ENCODE peak calls at places on chromosome 12, in eight cellular contexts. V is psoas muscle, J is BE2C, R is endodermal cell, U is right atrium auricular region, D is heart left ventricle, F is left ventricle myocardium inferior, Z is Panc1. X is an unnamed sample.

GRCh38 chr12:127306604-127307215 is 960.3 kb upstream of the TMEM132C start:
- DNase-seq in D (no peak), U (no peak), F (no peak), Z (no peak), R (no peak), V (no peak), J (no peak), X (no peak)

GRCh38 chr12:101806280-101806679 is 24.5 kb downstream of the GNPTAB start:
- DNase-seq in J (no peak), R (no peak), Z (no peak), V (no peak), F (no peak), D (no peak), U (no peak), X (no peak)

GRCh38 chr12:67096533-67097318 is 172.4 kb upstream of the CAND1 start:
- DNase-seq in F (no peak), V (no peak), Z (no peak), J (no peak), D (no peak), R (no peak), U (no peak), X (no peak)

GRCh38 chr12:80491176-80491575 is 47.1 kb downstream of the PTPRQ start:
- DNase-seq in D (no peak), R (no peak), V (no peak), Z (no peak), F (no peak), U (no peak), J (no peak), X (no peak)

GRCh38 chr12:25293596-25293995 is 42.9 kb upstream of the KRAS start:
- DNase-seq in U (no peak), R (no peak), F (no peak), Z (no peak), D (no peak), J (no peak), V (no peak), X (no peak)

GRCh38 chr12:13179159-13180074 is 17.1 kb upstream of the EMP1 start:
- DNase-seq in J (peak; percentile 44), Z (no peak), R (peak; percentile 90), D (no peak), F (peak; percentile 41), V (peak; percentile 68), U (no peak), X (peak; percentile 34)

GRCh38 chr12:121536929-121537813 is 43.7 kb downstream of the KDM2B start:
- DNase-seq in Z (no peak), U (peak; percentile 85), F (peak; percentile 90), D (peak; percentile 93), J (peak; percentile 71), R (peak; percentile 87), V (peak; percentile 94), X (peak; percentile 47)

GRCh38 chr12:3147260-3147659 is 70.1 kb downstream of the TSPAN9 start:
- DNase-seq in U (no peak), V (no peak), F (no peak), R (no peak), Z (no peak), D (no peak), J (no peak), X (no peak)

GRCh38 chr12:59698599-59698998 is 102.8 kb downstream of the SLC16A7 start:
- DNase-seq in R (no peak), J (no peak), U (no peak), V (no peak), D (no peak), F (no peak), Z (no peak), X (no peak)

GRCh38 chr12:89858718-89859117 is 150.1 kb upstream of the ATP2B1 start:
- DNase-seq in F (no peak), J (no peak), V (no peak), D (no peak), Z (no peak), U (no peak), R (no peak), X (no peak)

GRCh38 chr12:65894624-65895023 is 70.3 kb downstream of the HMGA2 start:
- DNase-seq in R (no peak), J (no peak), Z (no peak), D (no peak), V (no peak), F (no peak), U (no peak), X (no peak)

GRCh38 chr12:127230843-127231260 is 1036.1 kb upstream of the TMEM132C start:
- DNase-seq in J (no peak), U (no peak), D (no peak), R (no peak), Z (peak; percentile 15), V (no peak), F (no peak), X (no peak)

GRCh38 chr12:104219361-104219892 is 3.8 kb downstream of the TXNRD1 start:
- DNase-seq in J (no peak), F (no peak), Z (peak; percentile 82), R (no peak), D (no peak), U (no peak), V (no peak), X (no peak)

GRCh38 chr12:67275380-67275913 is 6.3 kb downstream of the CAND1 start:
- DNase-seq in D (no peak), F (no peak), Z (no peak), V (no peak), R (no peak), U (no peak), J (no peak), X (no peak)

GRCh38 chr12:132186857-132187620 is 42.8 kb downstream of the NOC4L start:
- DNase-seq in U (no peak), V (no peak), R (no peak), F (no peak), Z (no peak), D (no peak), J (no peak), X (no peak)

GRCh38 chr12:211142-211465 is 2.9 kb downstream of the SLC6A12 start:
- DNase-seq in U (no peak), F (no peak), D (no peak), Z (no peak), V (no peak), J (no peak), R (no peak), X (no peak)

DNA sequence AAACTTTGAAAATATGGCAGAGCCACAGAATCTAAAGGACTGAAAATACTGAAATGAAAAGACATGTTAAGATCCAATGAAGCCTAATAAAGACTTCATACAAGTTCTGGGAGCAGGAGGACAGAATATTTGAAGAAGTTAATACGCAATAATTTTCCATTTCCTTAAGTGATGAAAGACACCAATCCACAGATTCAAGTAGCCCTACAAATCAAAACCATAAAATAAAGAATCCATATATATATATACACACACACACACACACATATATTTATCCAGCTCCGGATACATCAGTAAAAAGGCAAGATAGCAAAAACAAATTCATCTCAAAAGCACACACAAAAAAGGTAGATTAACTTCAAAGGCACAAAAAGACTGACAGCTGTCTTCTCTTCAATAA is 5.7 kb downstream of the NAP1L1 start:
- DNase-seq in Z (no peak), D (no peak), R (no peak), V (no peak), F (no peak), J (no peak), U (no peak), X (no peak)
- H3K4me1 ChIP-seq in Z (peaks cover 21% of the 10 kb centered on the region), D (peaks cover 46% of the 10 kb centered on the region), R (peaks cover 6% of the 10 kb centered on the region), V (peaks cover 37% of the 10 kb centered on the region), F (peaks cover 72% of the 10 kb centered on the region), J (no peaks in the 10 kb centered on the region), U (peaks cover 49% of the 10 kb centered on the region), X (peaks cover 84% of the 10 kb centered on the region)

GRCh38 chr12:53170245-53170644 is 10.3 kb upstream of the ZNF740 start:
- DNase-seq in R (peak; percentile 44), D (no peak), Z (no peak), F (no peak), J (no peak), V (no peak), U (no peak), X (no peak)

GRCh38 chr12:53172352-53172751 is 8.2 kb upstream of the ZNF740 start:
- DNase-seq in D (no peak), Z (no peak), J (peak; percentile 44), R (peak; percentile 54), F (no peak), U (no peak), V (no peak), X (no peak)

GRCh38 chr12:53170876-53171724 is 9.4 kb upstream of the ZNF740 start:
- DNase-seq in F (no peak), V (no peak), R (peak; percentile 41), J (peak; percentile 47), Z (no peak), U (no peak), D (no peak), X (no peak)

GRCh38 chr12:53173085-53173715 is 7.3 kb upstream of the ZNF740 start:
- DNase-seq in D (no peak), R (peak; percentile 53), Z (no peak), F (no peak), J (no peak), U (no peak), V (no peak), X (no peak)

DNA sequence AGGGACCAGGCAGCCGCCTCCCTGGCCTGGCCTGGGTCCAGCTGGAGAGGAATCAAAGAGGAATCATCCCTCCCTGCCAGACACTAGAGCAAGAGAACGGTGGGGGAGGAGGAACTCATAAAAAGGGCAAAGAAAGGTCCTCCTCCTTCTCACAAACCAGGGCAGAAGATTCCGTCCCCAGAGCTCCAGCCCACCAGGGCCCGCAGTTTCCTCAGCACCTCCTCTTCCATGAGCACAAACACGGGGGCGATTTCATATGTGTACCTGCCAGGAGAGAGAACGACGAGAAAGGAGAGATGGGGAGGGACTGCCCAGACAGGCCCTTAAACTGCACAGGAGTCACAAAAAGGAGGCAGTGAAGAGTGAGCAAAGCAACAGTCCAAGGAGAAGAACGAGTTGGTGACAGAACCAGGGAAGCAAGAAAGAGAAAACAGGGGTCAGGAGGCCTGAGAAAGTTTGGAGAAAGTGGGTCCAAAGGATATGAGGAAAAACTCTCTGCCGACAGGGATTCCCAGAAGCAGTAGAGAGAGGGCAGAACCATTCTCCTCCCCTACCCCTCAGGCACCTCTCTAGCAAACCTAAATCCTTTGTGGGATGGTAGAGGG is 8.7 kb upstream of the ZNF740 start:
- DNase-seq in Z (no peak), U (no peak), F (no peak), R (peak; percentile 29), V (no peak), D (no peak), J (peak; percentile 88), X (no peak)
- H3K36me3 ChIP-seq in Z (no peaks in the 10 kb centered on the region), U (no peaks in the 10 kb centered on the region), F (peaks cover 33% of the 10 kb centered on the region), R (no peaks in the 10 kb centered on the region), V (peaks cover 3% of the 10 kb centered on the region), D (peaks cover 4% of the 10 kb centered on the region), J (no peaks in the 10 kb centered on the region), X (no peaks in the 10 kb centered on the region)

GRCh38 chr12:53410951-53411350 is 12.7 kb upstream of the AMHR2 start:
- DNase-seq in Z (no peak), D (no peak), F (no peak), U (no peak), V (no peak), J (no peak), R (no peak), X (no peak)
- H3K4me3 ChIP-seq in Z (no peak overlapping the region), D (no peak overlapping the region), F (no peak overlapping the region), U (no peak overlapping the region), V (no peak overlapping the region), J (no peak overlapping the region), R (no peak overlapping the region), X (no peak overlapping the region)

DNA sequence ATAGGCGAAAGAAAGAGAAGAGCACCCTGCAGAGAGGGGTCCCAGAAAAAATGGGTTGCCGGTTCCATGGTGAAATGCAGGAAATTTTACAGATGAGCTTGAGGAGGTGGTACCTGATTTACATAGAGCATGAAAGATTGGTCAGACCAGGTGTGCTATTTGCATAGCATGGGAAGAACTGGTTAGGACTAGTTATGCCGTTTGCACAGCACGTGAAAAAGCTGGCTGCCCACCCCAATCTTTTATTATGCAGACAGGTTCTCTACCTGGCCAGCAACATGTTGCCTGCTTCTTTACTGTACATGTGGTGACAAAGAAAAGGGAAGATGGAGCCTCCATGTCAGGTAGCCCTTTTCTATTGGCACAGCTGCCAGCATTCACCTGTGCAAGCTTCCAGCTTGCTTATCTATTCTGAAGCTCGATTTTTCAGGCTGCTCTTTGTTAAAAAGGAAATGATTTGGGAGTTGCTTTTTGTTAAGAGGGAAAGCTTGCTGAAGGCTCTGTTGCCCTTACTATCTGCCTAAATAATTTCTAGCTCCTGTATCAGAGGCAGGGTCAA is 62.9 kb upstream of the ELK3 start:
- DNase-seq in J (no peak), U (no peak), R (no peak), F (no peak), V (no peak), D (no peak), Z (no peak), X (no peak)
- H3K4me1 ChIP-seq in J (no peaks in the 10 kb centered on the region), U (no peaks in the 10 kb centered on the region), R (no peaks in the 10 kb centered on the region), F (peaks cover 21% of the 10 kb centered on the region), V (no peaks in the 10 kb centered on the region), D (peaks cover 7% of the 10 kb centered on the region), Z (no peaks in the 10 kb centered on the region), X (peaks cover 10% of the 10 kb centered on the region)

X was measured in CD4-positive, alpha-beta memory T cell.